ENCODE peak calls at places on chromosome 6, in four cellular contexts. Y is right cardiac atrium, Z is amygdala, T is NCI-H1436. P is an unnamed sample.

GRCh38 chr6:119390276-119390793 is 40.8 kb upstream of the MAN1A1 start:
- DNase-seq in T (no peak), Y (no peak), Z (no peak), P (no peak)

GRCh38 chr6:118993358-118993757 is 58.4 kb upstream of the MCM9 start:
- DNase-seq in Y (no peak), Z (no peak), T (no peak), P (no peak)

GRCh38 chr6:151288711-151289398 is 49.1 kb downstream of the AKAP12 start:
- DNase-seq in T (peak), Z (no peak), Y (no peak), P (no peak)

GRCh38 chr6:123901441-123901840 is 97.8 kb downstream of the NKAIN2 start:
- DNase-seq in Y (no peak), T (no peak), Z (no peak), P (no peak)

GRCh38 chr6:51753635-51754034 is 333.8 kb downstream of the PKHD1 start:
- DNase-seq in T (peak), Z (no peak), Y (peak), P (no peak)

GRCh38 chr6:14092861-14093789 is 24.4 kb upstream of the CD83 start:
- DNase-seq in Y (no peak), T (no peak), Z (no peak), P (no peak)

GRCh38 chr6:141488466-141488865 is 644.3 kb upstream of the GJE1 start:
- DNase-seq in T (no peak), Z (no peak), Y (no peak), P (no peak)

GRCh38 chr6:162245831-162246230 is 481.7 kb downstream of the PRKN start:
- DNase-seq in T (no peak), Z (no peak), Y (no peak), P (no peak)

GRCh38 chr6:6314601-6315000 is 5.9 kb downstream of the F13A1 start:
- DNase-seq in Y (no peak), Z (no peak), T (no peak), P (no peak)

P was measured in posterior cingulate gyrus.